ENCODE peak calls at places on chromosomes 6 and 20, in six cellular contexts. V is A172; Q is kidney glomerular epithelial cell; C is type B pancreatic cell; Y is right cardiac atrium; H is activated CD8-positive, alpha-beta memory T cell treated with anti-CD3 and anti-CD28 coated beads for 48 hours. E is an unnamed sample.

GRCh38 chr20:53934421-53935352 is 135.7 kb downstream of the BCAS1 start:
- DNase-seq in V (peak; percentile 89), Q (peak; percentile 28), C (no peak), Y (peak; percentile 60), H (no peak), E (peak; percentile 54)

GRCh38 chr6:115908906-115909559 is 151.7 kb downstream of the FRK start:
- DNase-seq in V (no peak), Q (no peak), C (no peak), Y (no peak), H (no peak), E (no peak)

GRCh38 chr6:26445934-26446667 is 5.8 kb downstream of the BTN3A3 start:
- DNase-seq in V (no peak), Q (no peak), C (no peak), Y (no peak), H (no peak), E (no peak)

GRCh38 chr6:84897874-84898635 is 133.7 kb upstream of the TBX18 start:
- DNase-seq in V (peak; percentile 46), Q (peak; percentile 28), C (no peak), Y (no peak), H (no peak), E (peak; percentile 75)

GRCh38 chr20:49677777-49678758 is 35.6 kb downstream of the B4GALT5 start:
- DNase-seq in V (no peak), Q (no peak), C (no peak), Y (no peak), H (no peak), E (no peak)

GRCh38 chr6:141307309-141307998 is 825.3 kb upstream of the GJE1 start:
- DNase-seq in V (peak; percentile 3), Q (no peak), C (no peak), Y (no peak), H (no peak), E (no peak)

GRCh38 chr6:114284281-114284680 is 58.5 kb downstream of the HS3ST5 start:
- DNase-seq in V (peak; percentile 2), Q (no peak), C (no peak), Y (no peak), H (no peak), E (no peak)

GRCh38 chr20:5118220-5119142 is 1.3 kb downstream of the PCNA start:
- DNase-seq in V (no peak), Q (no peak), C (no peak), Y (no peak), H (no peak), E (no peak)

GRCh38 chr6:7052441-7052936 is 55.3 kb upstream of the RREB1 start:
- DNase-seq in V (peak; percentile 11), Q (peak; percentile 41), C (no peak), Y (peak; percentile 51), H (no peak), E (peak; percentile 84)

GRCh38 chr20:23662276-23662870 is 24.6 kb upstream of the CST3 start:
- DNase-seq in V (no peak), Q (no peak), C (no peak), Y (no peak), H (no peak), E (no peak)

GRCh38 chr20:35560105-35560511 is 18.2 kb downstream of the ERGIC3 start:
- DNase-seq in V (no peak), Q (no peak), C (no peak), Y (no peak), H (no peak), E (no peak)

GRCh38 chr20:11585752-11586352 is 331.8 kb upstream of the BTBD3 start:
- DNase-seq in V (peak; percentile 13), Q (peak; percentile 13), C (no peak), Y (no peak), H (no peak), E (peak; percentile 50)

GRCh38 chr20:5207138-5207537 is 80.3 kb downstream of the CDS2 start:
- DNase-seq in V (no peak), Q (no peak), C (no peak), Y (no peak), H (no peak), E (no peak)

GRCh38 chr20:62618622-62619529 is 23.4 kb upstream of the SLCO4A1 start:
- DNase-seq in V (peak; percentile 47), Q (no peak), C (no peak), Y (peak; percentile 42), H (no peak), E (no peak)

GRCh38 chr6:168475188-168476013 is 34.4 kb downstream of the SMOC2 start:
- DNase-seq in V (no peak), Q (no peak), C (no peak), Y (no peak), H (no peak), E (no peak)

GRCh38 chr20:56429496-56429895 is 17.4 kb downstream of the CASS4 start:
- DNase-seq in V (peak; percentile 36), Q (peak; percentile 67), C (no peak), Y (no peak), H (no peak), E (peak; percentile 34)

GRCh38 chr6:30884521-30885480 is 482 bp downstream of the DDR1 start:
- DNase-seq in V (peak; percentile 42), Q (peak; percentile 47), C (no peak), Y (peak; percentile 46), H (no peak), E (peak; percentile 52)

GRCh38 chr6:14540859-14541540 is 423.4 kb downstream of the CD83 start:
- DNase-seq in V (no peak), Q (no peak), C (no peak), Y (no peak), H (no peak), E (no peak)

GRCh38 chr6:3518356-3518841 is 61.5 kb upstream of the SLC22A23 start:
- DNase-seq in V (peak; percentile 72), Q (no peak), C (no peak), Y (no peak), H (no peak), E (peak; percentile 22)

GRCh38 chr6:16388488-16388887 is 150.1 kb downstream of the GMPR start:
- DNase-seq in V (peak; percentile 29), Q (peak; percentile 36), C (no peak), Y (no peak), H (no peak), E (peak; percentile 23)

GRCh38 chr20:5116875-5117274 is 2.9 kb downstream of the PCNA start:
- DNase-seq in V (no peak), Q (no peak), C (no peak), Y (no peak), H (no peak), E (no peak)

GRCh38 chr6:46293641-46294316 is 123.0 kb upstream of the ENPP5 start:
- DNase-seq in V (no peak), Q (no peak), C (no peak), Y (no peak), H (no peak), E (no peak)

GRCh38 chr20:21398109-21398480 is 769 bp upstream of the NKX2-4 start:
- DNase-seq in V (no peak), Q (no peak), C (no peak), Y (no peak), H (no peak), E (no peak)